ENCODE peak calls at places on chromosomes 5 and 9, in eight cellular contexts. J is heart left ventricle; R is mesothelial cell of epicardium; H is bronchial epithelial cell; P is lung; G is cardiac muscle cell; N is HFFc6; A is activated CD8-positive, alpha-beta T cell treated with anti-CD3 and anti-CD28 coated beads for 36 hours. K is an unnamed sample.

GRCh38 chr9:135365013-135365768 is 114.4 kb upstream of the PPP1R26 start:
- DNase-seq in J (no peak), R (no peak), H (no peak), P (no peak), G (no peak), N (no peak), A (no peak), K (no peak)

GRCh38 chr5:143016777-143017374 is 246.7 kb downstream of the ARHGAP26 start:
- DNase-seq in J (peak; percentile 42), R (no peak), H (peak; percentile 70), P (no peak), G (peak; percentile 79), N (peak; percentile 39), A (peak; percentile 77), K (peak; percentile 46)

GRCh38 chr5:77851229-77852067 is 75.3 kb upstream of the TBCA start:
- DNase-seq in J (no peak), R (peak; percentile 58), H (no peak), P (no peak), G (peak; percentile 58), N (no peak), A (no peak), K (peak; percentile 30)

GRCh38 chr9:84701801-84702200 is 32.3 kb downstream of the NTRK2 start:
- DNase-seq in J (no peak), R (no peak), H (peak; percentile 20), P (no peak), G (no peak), N (no peak), A (no peak), K (no peak)

GRCh38 chr9:137943655-137944054 is 66.1 kb downstream of the CACNA1B start:
- DNase-seq in J (no peak), R (no peak), H (no peak), P (no peak), G (no peak), N (no peak), A (no peak), K (no peak)

GRCh38 chr9:133347515-133347984 is 381 bp downstream of the MED22 start:
- DNase-seq in J (no peak), R (peak; percentile 57), H (no peak), P (no peak), G (no peak), N (no peak), A (peak; percentile 52), K (no peak)

GRCh38 chr5:65825388-65826328 is 100.7 kb upstream of the ERBIN start:
- DNase-seq in J (no peak), R (no peak), H (no peak), P (no peak), G (no peak), N (no peak), A (no peak), K (no peak)

GRCh38 chr9:37923121-37923795 is 19.3 kb upstream of the SLC25A51 start:
- DNase-seq in J (no peak), R (no peak), H (no peak), P (no peak), G (no peak), N (no peak), A (no peak), K (no peak)

GRCh38 chr9:124309665-124310064 is 51.9 kb downstream of the NEK6 start:
- DNase-seq in J (no peak), R (no peak), H (peak; percentile 96), P (peak; percentile 49), G (peak; percentile 91), N (peak; percentile 95), A (no peak), K (peak; percentile 96)

GRCh38 chr9:123487944-123488343 is 131.9 kb downstream of the CRB2 start:
- DNase-seq in J (no peak), R (no peak), H (no peak), P (no peak), G (no peak), N (no peak), A (no peak), K (no peak)

GRCh38 chr9:122095010-122095767 is 2.1 kb upstream of the TTLL11 start:
- DNase-seq in J (no peak), R (peak; percentile 52), H (peak; percentile 55), P (peak; percentile 41), G (peak; percentile 77), N (peak; percentile 44), A (peak; percentile 80), K (peak; percentile 55)

GRCh38 chr9:35688558-35689350 is 971 bp downstream of the TPM2 start:
- DNase-seq in J (no peak), R (no peak), H (peak; percentile 89), P (no peak), G (peak; percentile 69), N (peak; percentile 72), A (peak; percentile 22), K (peak; percentile 72)

GRCh38 chr5:133358271-133358670 is 254.1 kb downstream of the FSTL4 start:
- DNase-seq in J (no peak), R (peak; percentile 24), H (no peak), P (no peak), G (no peak), N (no peak), A (no peak), K (no peak)

GRCh38 chr5:133356386-133357331 is 255.7 kb downstream of the FSTL4 start:
- DNase-seq in J (no peak), R (peak; percentile 31), H (no peak), P (no peak), G (no peak), N (no peak), A (no peak), K (no peak)

GRCh38 chr5:133357758-133358157 is 254.6 kb downstream of the FSTL4 start:
- DNase-seq in J (no peak), R (peak; percentile 19), H (no peak), P (no peak), G (no peak), N (no peak), A (no peak), K (no peak)

GRCh38 chr5:133354323-133355161 is 257.8 kb downstream of the FSTL4 start:
- DNase-seq in J (no peak), R (no peak), H (no peak), P (no peak), G (no peak), N (no peak), A (no peak), K (no peak)

GRCh38 chr5:133353741-133354140 is 258.6 kb downstream of the FSTL4 start:
- DNase-seq in J (no peak), R (no peak), H (no peak), P (no peak), G (peak; percentile 13), N (no peak), A (no peak), K (no peak)
- TF ChIP-seq CTCF in J (no peak), R (no peak), H (no peak), P (no peak), G (no peak), N (no peak), A (no peak), K (no peak)

GRCh38 chr5:174187001-174187400 is 141.5 kb downstream of the NSG2 start:
- DNase-seq in J (no peak), R (no peak), H (no peak), P (no peak), G (no peak), N (no peak), A (no peak), K (no peak)

GRCh38 chr5:174188300-174188699 is 142.8 kb downstream of the NSG2 start:
- DNase-seq in J (no peak), R (no peak), H (no peak), P (no peak), G (no peak), N (no peak), A (no peak), K (no peak)

GRCh38 chr5:174187481-174187880 is 142.0 kb downstream of the NSG2 start:
- DNase-seq in J (no peak), R (no peak), H (no peak), P (no peak), G (no peak), N (no peak), A (no peak), K (no peak)

GRCh38 chr5:174185506-174185905 is 140.0 kb downstream of the NSG2 start:
- DNase-seq in J (no peak), R (no peak), H (no peak), P (no peak), G (no peak), N (no peak), A (no peak), K (no peak)

DNA sequence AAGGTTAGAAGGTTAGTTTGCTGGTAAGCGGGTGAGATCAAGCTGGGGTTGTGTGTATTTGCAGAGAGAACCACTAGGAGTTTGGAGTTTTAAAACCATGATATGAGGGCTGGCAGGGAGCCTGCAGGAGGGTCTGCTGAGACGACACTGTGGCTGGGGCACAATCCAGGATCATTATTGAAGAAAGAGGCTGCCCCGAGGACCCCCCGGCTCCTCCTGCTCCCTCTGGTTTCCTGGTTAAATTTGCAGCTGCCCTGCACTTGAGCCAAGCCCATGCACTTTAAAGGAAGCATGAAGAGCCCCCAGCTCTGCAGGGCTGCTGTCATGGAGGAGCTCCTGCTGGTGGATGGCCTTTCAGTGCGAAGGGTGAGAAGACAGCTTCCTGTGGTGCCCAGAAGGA is 140.6 kb downstream of the NSG2 start:
- DNase-seq in J (no peak), R (no peak), H (no peak), P (no peak), G (no peak), N (no peak), A (no peak), K (no peak)
- TF ChIP-seq CTCF in J (no peak), R (no peak), H (no peak), P (no peak), G (no peak), N (no peak), A (no peak), K (no peak)

GRCh38 chr9:87630846-87631245 is 95.1 kb upstream of the CTSL start:
- DNase-seq in J (no peak), R (no peak), H (no peak), P (no peak), G (no peak), N (no peak), A (no peak), K (no peak)
- TF ChIP-seq CTCF in J (no peak), R (no peak), H (no peak), P (no peak), G (no peak), N (no peak), A (no peak), K (no peak)

DNA sequence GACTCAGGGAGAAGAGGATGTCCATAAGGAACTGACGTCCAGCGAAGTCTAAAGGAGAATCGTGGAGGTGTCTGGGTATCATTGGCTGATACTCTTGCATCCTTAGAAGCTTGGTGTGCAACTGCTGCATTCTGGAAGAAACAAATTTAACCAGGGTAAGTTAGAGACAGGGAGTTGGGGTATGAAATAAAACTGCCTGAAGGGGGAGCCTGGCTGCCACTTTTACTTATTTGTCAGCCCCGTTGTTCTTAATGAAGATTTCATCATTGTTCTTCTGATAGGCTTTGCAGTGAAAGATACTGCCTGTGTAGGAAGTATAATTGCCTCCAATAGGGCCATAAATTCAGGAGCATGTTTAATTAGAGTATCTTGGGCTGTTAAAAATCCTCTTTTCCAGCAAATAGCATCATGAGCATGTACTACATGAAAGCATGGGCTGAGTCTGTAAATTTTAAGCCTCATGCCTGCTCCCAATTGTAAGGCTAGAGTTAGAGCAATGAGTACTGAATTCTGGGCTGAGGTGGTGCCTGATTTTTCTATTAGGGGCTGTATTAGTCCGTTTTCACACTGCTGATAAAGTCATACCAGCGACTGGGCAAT is 1264.5 kb upstream of the ACO1 start:
- DNase-seq in J (no peak), R (no peak), H (peak; percentile 50), P (no peak), G (peak; percentile 76), N (no peak), A (peak; percentile 43), K (no peak)
- TF ChIP-seq CTCF in J (peak; percentile 50), R (peak; percentile 14), H (peak; percentile 70), P (peak; percentile 40), G (peak; percentile 68), N (no peak), A (peak; percentile 38), K (no peak)

K was measured in AG10803.